ENCODE peak calls at places on chromosomes 16 and 17, in four cellular contexts. D is iris pigment epithelial cell, X is amniotic stem cell, V is stromal cell of bone marrow. G is an unnamed sample.
A peak's percentile ranks its signal among the peaks of the same experiment; 100 is the strongest.

GRCh38 chr17:36616391-36617029 is 15.1 kb downstream of the MRM1 start:
- DNase-seq in X (no peak), V (no peak), D (no peak), G (no peak)

GRCh38 chr16:3513892-3514600 is 13.2 kb downstream of the CLUAP1 start:
- DNase-seq in X (no peak), D (peak; percentile 35), V (no peak), G (no peak)

GRCh38 chr17:61849674-61850073 is 13.7 kb downstream of the BRIP1 start:
- DNase-seq in V (no peak), D (peak; percentile 36), X (no peak), G (no peak)

GRCh38 chr16:88853336-88853941 is 3.3 kb downstream of the GALNS start:
- DNase-seq in D (no peak), V (no peak), X (no peak), G (no peak)

GRCh38 chr17:7186241-7186640 is 7.1 kb upstream of the ASGR1 start:
- DNase-seq in X (no peak), V (no peak), D (no peak), G (no peak)

GRCh38 chr17:49843774-49844350 is 4.0 kb downstream of the TAC4 start:
- DNase-seq in X (no peak), D (peak; percentile 19), V (no peak), G (no peak)

GRCh38 chr17:66557886-66558285 is 255.5 kb downstream of the PRKCA start:
- DNase-seq in X (no peak), V (no peak), D (no peak), G (no peak)

GRCh38 chr17:60590075-60590474 is 9.9 kb upstream of the PPM1D start:
- DNase-seq in V (no peak), D (no peak), X (no peak), G (no peak)

GRCh38 chr17:55764610-55765009 is 13.8 kb downstream of the PCTP start:
- DNase-seq in D (no peak), V (no peak), X (no peak), G (no peak)

GRCh38 chr17:66865151-66865550 is 30.2 kb downstream of the CACNG5 start:
- DNase-seq in X (no peak), D (peak; percentile 20), V (no peak), G (no peak)

GRCh38 chr16:89132194-89133005 is 38.7 kb downstream of the ACSF3 start:
- DNase-seq in D (no peak), V (no peak), X (no peak), G (no peak)

GRCh38 chr17:31095239-31096105 is 695 bp downstream of the NF1 start:
- DNase-seq in D (peak; percentile 39), X (no peak), V (no peak), G (no peak)

GRCh38 chr16:50244504-50245416 is 21.6 kb upstream of the ADCY7 start:
- DNase-seq in X (no peak), D (no peak), V (no peak), G (no peak)

GRCh38 chr17:49687878-49688491 is 10.1 kb upstream of the SPOP start:
- DNase-seq in D (peak; percentile 76), X (no peak), V (no peak), G (no peak)

GRCh38 chr17:83180264-83180995 is 101.0 kb downstream of the METRNL start:
- DNase-seq in X (no peak), D (no peak), V (no peak), G (no peak)

GRCh38 chr17:69654981-69655581 is 240.6 kb downstream of the MAP2K6 start:
- DNase-seq in X (peak; percentile 55), D (peak; percentile 94), V (peak; percentile 86), G (no peak)

GRCh38 chr17:59829217-59830006 is 63.3 kb downstream of the TUBD1 start:
- DNase-seq in X (peak; percentile 88), D (peak; percentile 100), V (peak; percentile 98), G (peak; percentile 98)

GRCh38 chr16:8686031-8686621 is 11.7 kb downstream of the ABAT start:
- DNase-seq in X (no peak), V (no peak), D (peak; percentile 5), G (no peak)

GRCh38 chr17:77280304-77280910 is 139.6 kb downstream of the SEC14L1 start:
- DNase-seq in X (no peak), D (peak; percentile 41), V (no peak), G (no peak)

GRCh38 chr16:14003119-14003570 is 68.0 kb upstream of the MRTFB start:
- DNase-seq in D (peak; percentile 58), V (peak; percentile 38), X (peak; percentile 41), G (no peak)

GRCh38 chr17:61809816-61810392 is 53.4 kb downstream of the BRIP1 start:
- DNase-seq in X (no peak), D (peak; percentile 82), V (peak; percentile 16), G (no peak)

GRCh38 chr17:66348605-66349165 is 46.3 kb downstream of the PRKCA start:
- DNase-seq in V (peak; percentile 44), X (no peak), D (peak; percentile 88), G (peak; percentile 56)

GRCh38 chr16:17370233-17371013 is 100.3 kb downstream of the XYLT1 start:
- DNase-seq in V (no peak), D (no peak), X (no peak), G (no peak)

GRCh38 chr16:67109407-67110135 is at the start of gene PHAF1:
- DNase-seq in V (peak; percentile 78), X (peak; percentile 80), D (peak; percentile 88), G (no peak)

GRCh38 chr16:8916541-8917225 is 34.5 kb downstream of the LITAFD start:
- DNase-seq in V (no peak), X (no peak), D (no peak), G (no peak)

GRCh38 chr16:17377360-17378324 is 93.1 kb downstream of the XYLT1 start:
- DNase-seq in X (no peak), V (no peak), D (no peak), G (no peak)

GRCh38 chr17:31096106-31096436 is 1.3 kb downstream of the NF1 start:
- DNase-seq in D (no peak), V (no peak), X (no peak), G (no peak)

GRCh38 chr16:16992986-16993783 is 477.6 kb downstream of the XYLT1 start:
- DNase-seq in X (no peak), V (no peak), D (no peak), G (no peak)

G was measured in non-pigmented ciliary epithelial cell.